ENCODE peak calls at places on chromosomes 1 and 21, in nine cellular contexts. W is right atrium auricular region, S is heart right ventricle, I is bronchial epithelial cell, B is foreskin fibroblast, V is kidney, D is progenitor cell of endocrine pancreas, M is mammary epithelial cell, K is lung. L is an unnamed sample.

GRCh38 chr1:45071567-45071966 is 59.5 kb downstream of the UROD start:
- DNase-seq in S (no peak), I (no peak), W (no peak), M (no peak), D (no peak), B (no peak), V (no peak), K (no peak), L (no peak)

GRCh38 chr1:3499611-3500010 is 45.1 kb downstream of the ARHGEF16 start:
- DNase-seq in M (no peak), B (no peak), D (no peak), I (no peak), W (no peak), V (no peak), S (no peak), K (no peak), L (no peak)

GRCh38 chr21:26966978-26967913 is at the start of gene ADAMTS5:
- DNase-seq in V (peak; percentile 87), K (no peak), M (peak; percentile 59), W (peak; percentile 71), D (peak; percentile 20), S (peak; percentile 35), B (peak; percentile 75), I (peak; percentile 47), L (peak; percentile 68)

GRCh38 chr1:167936930-167937708 is at the start of gene MPC2:
- DNase-seq in V (peak; percentile 87), S (peak; percentile 81), W (peak; percentile 67), M (peak; percentile 71), K (peak; percentile 71), B (peak; percentile 65), D (no peak), I (peak; percentile 52), L (peak; percentile 96)

GRCh38 chr1:117735045-117735992 is 129.5 kb downstream of the TENT5C start:
- DNase-seq in K (no peak), D (no peak), B (peak; percentile 26), I (peak; percentile 56), S (peak; percentile 35), M (peak; percentile 28), V (no peak), W (no peak), L (peak; percentile 50)

GRCh38 chr1:115313173-115313572 is 24.9 kb downstream of the NGF start:
- DNase-seq in D (no peak), B (no peak), W (no peak), V (no peak), M (no peak), S (no peak), I (no peak), K (no peak), L (no peak)

GRCh38 chr1:109821831-109822745 is 58.4 kb upstream of the EPS8L3 start:
- DNase-seq in S (peak; percentile 39), V (no peak), M (no peak), D (no peak), W (peak; percentile 88), I (peak; percentile 50), K (peak; percentile 67), B (peak; percentile 71), L (peak; percentile 88)

GRCh38 chr1:221991221-221991620 is 249.3 kb upstream of the DUSP10 start:
- DNase-seq in W (no peak), V (no peak), I (peak; percentile 69), M (peak; percentile 82), S (no peak), K (no peak), B (peak; percentile 33), D (no peak), L (peak; percentile 40)

GRCh38 chr1:48019714-48020315 is 22.6 kb upstream of the TRABD2B start:
- DNase-seq in I (peak; percentile 53), B (no peak), W (no peak), D (no peak), M (peak; percentile 60), V (peak; percentile 75), S (peak; percentile 67), K (peak; percentile 36), L (peak; percentile 98)

GRCh38 chr1:224594360-224594759 is 21.8 kb upstream of the CNIH3 start:
- DNase-seq in W (no peak), B (no peak), K (no peak), M (no peak), S (no peak), V (no peak), D (no peak), I (no peak), L (no peak)

GRCh38 chr1:209491031-209491430 is 92.5 kb upstream of the CAMK1G start:
- DNase-seq in B (no peak), V (no peak), W (no peak), S (no peak), M (no peak), D (no peak), I (no peak), K (no peak), L (no peak)

GRCh38 chr1:209491496-209491895 is 92.0 kb upstream of the CAMK1G start:
- DNase-seq in W (no peak), I (no peak), V (no peak), D (no peak), B (no peak), S (no peak), M (no peak), K (no peak), L (no peak)

GRCh38 chr1:209491897-209492296 is 91.6 kb upstream of the CAMK1G start:
- DNase-seq in S (no peak), K (no peak), W (no peak), M (no peak), I (no peak), V (no peak), D (no peak), B (no peak), L (no peak)

GRCh38 chr1:209486861-209487260 is 96.7 kb upstream of the CAMK1G start:
- DNase-seq in M (peak; percentile 80), V (no peak), I (peak; percentile 86), B (peak; percentile 2), K (no peak), S (no peak), W (no peak), D (no peak), L (peak; percentile 84)

GRCh38 chr1:209490013-209490412 is 93.5 kb upstream of the CAMK1G start:
- DNase-seq in D (no peak), B (peak; percentile 7), K (no peak), S (no peak), M (peak; percentile 26), I (peak; percentile 58), W (no peak), V (no peak), L (peak; percentile 69)
- TF ChIP-seq CTCF in D (peak; percentile 61), B (peak; percentile 29), K (no peak), S (peak; percentile 9), M (peak; percentile 77), I (peak; percentile 55), W (no peak), V (no peak), L (peak; percentile 90)

DNA sequence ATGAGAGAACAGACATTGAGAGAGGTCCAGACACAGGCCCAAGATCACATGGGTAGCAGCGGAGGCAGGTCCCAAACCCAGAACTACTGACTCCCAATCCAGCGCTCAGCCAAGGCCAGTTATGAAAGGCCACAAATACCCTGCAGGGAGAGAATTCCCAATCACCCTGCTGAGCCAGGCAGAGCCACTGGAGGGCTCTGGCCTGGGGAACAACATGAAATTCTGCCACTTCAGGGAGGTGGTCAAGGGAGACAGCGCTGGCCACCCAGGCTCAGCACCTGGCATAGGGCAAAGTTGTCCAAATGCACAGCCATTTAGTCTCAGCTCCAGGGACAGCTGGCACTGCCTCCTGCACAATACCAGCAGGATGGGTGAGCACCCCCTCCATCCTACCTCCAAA is 27.5 kb downstream of the SLC9A1 start:
- DNase-seq in W (no peak), K (no peak), V (no peak), D (no peak), M (no peak), I (no peak), B (no peak), S (no peak), L (no peak)
- TF ChIP-seq CTCF in W (no peak), K (no peak), V (no peak), D (peak; percentile 19), M (no peak), I (no peak), B (peak; percentile 22), S (peak; percentile 21), L (no peak)

GRCh38 chr1:201126832-201127754 is at the start of gene ASCL5:
- DNase-seq in M (peak; percentile 63), S (no peak), B (no peak), I (peak; percentile 65), D (no peak), W (no peak), V (no peak), K (peak; percentile 50), L (peak; percentile 73)
- TF ChIP-seq CTCF in M (peak; percentile 2), S (no peak), B (no peak), I (peak; percentile 60), D (no peak), W (no peak), V (no peak), K (no peak), L (peak; percentile 13)

GRCh38 chr1:239587066-239587465 is 200.7 kb downstream of the CHRM3 start:
- DNase-seq in S (no peak), W (no peak), D (no peak), K (no peak), I (no peak), M (no peak), B (no peak), V (no peak), L (no peak)
- TF ChIP-seq CTCF in S (no peak), W (no peak), D (no peak), K (no peak), I (no peak), M (no peak), B (no peak), V (no peak), L (no peak)

DNA sequence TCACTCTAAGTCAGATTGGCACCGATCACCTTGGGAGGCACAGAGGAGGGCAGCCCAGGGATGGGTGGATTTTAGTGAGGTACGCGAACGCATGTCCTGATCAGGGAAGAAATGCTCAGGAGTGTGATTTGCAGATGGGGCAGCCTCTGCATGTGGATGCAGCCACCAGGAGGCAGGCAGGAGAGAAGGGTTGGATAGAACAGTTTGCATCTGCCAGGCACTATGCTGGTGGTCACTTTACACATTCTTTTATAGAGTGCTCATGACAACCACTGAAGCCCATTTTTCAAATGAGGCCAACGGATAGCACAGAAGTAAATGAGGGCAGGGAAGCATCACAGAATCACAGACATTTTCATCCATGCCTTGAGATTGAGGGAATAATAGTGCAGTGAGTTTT is 5.7 kb downstream of the LAMB3 start:
- DNase-seq in K (no peak), S (no peak), B (no peak), D (no peak), I (peak; percentile 32), W (no peak), M (no peak), V (no peak), L (peak; percentile 67)
- TF ChIP-seq CTCF in K (no peak), S (peak; percentile 27), B (peak; percentile 41), D (peak; percentile 10), I (peak; percentile 67), W (no peak), M (peak; percentile 42), V (peak; percentile 19), L (peak; percentile 54)

DNA sequence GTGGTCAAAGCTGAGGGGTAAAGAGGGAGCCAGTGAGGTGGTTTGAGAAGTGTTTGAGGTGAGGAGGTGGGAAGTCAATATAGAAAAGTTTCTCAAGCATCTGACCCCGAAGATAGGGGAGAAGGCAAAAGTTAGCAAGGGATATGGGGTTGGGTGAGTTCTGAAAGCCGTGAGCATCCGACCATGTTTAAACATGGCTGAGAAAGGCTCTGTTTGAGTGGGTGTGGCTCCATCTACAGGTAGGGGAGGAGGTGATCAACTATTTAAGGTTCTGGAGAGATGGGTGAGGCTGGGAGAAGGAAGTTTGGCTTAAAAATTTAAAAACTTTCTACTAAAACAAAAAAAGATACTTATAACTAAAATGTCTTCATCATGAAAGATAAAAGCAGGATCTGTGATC is 273.8 kb downstream of the KCNJ6 start:
- DNase-seq in V (no peak), B (no peak), K (no peak), D (no peak), I (peak; percentile 64), S (no peak), W (no peak), M (peak; percentile 36), L (peak; percentile 54)
- TF ChIP-seq CTCF in V (peak; percentile 30), B (no peak), K (no peak), D (peak; percentile 53), I (peak; percentile 55), S (peak; percentile 5), W (no peak), M (peak; percentile 36), L (no peak)

L was measured in MCF 10A.